ENCODE peak calls at places on chromosomes 13 and 19, in five cellular contexts. N, D, P, B and G are unnamed samples.
A peak's percentile ranks its signal among the peaks of the same experiment; 100 is the strongest.

GRCh38 chr19:51292971-51293370 is 18.5 kb upstream of the IGLON5 start:
- DNase-seq in N (no peak), D (no peak), P (no peak), B (no peak), G (no peak)

GRCh38 chr19:14440049-14440448 is 6.9 kb downstream of the PKN1 start:
- DNase-seq in N (no peak), D (peak; percentile 78), P (no peak), B (no peak), G (no peak)

GRCh38 chr19:16325671-16326400 is 1.2 kb downstream of the KLF2 start:
- DNase-seq in N (peak; percentile 15), D (peak; percentile 59), P (no peak), B (no peak), G (no peak)

GRCh38 chr13:113938716-113939115 is 35.2 kb downstream of the C13orf46 start:
- DNase-seq in N (no peak), D (no peak), P (no peak), B (no peak), G (no peak)

GRCh38 chr13:33560722-33561121 is 257.2 kb upstream of the RFC3 start:
- DNase-seq in N (no peak), D (no peak), P (no peak), B (no peak), G (no peak)

GRCh38 chr19:16068696-16069259 is 7.5 kb upstream of the TPM4 start:
- DNase-seq in N (no peak), D (no peak), P (no peak), B (no peak), G (peak; percentile 37)

GRCh38 chr19:36136975-36137686 is 2.7 kb upstream of the CAPNS1 start:
- DNase-seq in N (peak; percentile 96), D (no peak), P (peak; percentile 54), B (peak; percentile 63), G (peak; percentile 97)

GRCh38 chr13:109336730-109337129 is 449.7 kb downstream of the IRS2 start:
- DNase-seq in N (no peak), D (no peak), P (peak; percentile 97), B (peak; percentile 10), G (peak; percentile 85)

GRCh38 chr19:2887391-2887914 is 13.3 kb upstream of the ZNF57 start:
- DNase-seq in N (peak; percentile 13), D (no peak), P (peak; percentile 69), B (peak; percentile 47), G (peak; percentile 66)

GRCh38 chr19:29625316-29625715 is 19.2 kb downstream of the POP4 start:
- DNase-seq in N (no peak), D (no peak), P (no peak), B (no peak), G (no peak)

GRCh38 chr19:22286151-22286810 is at the start of gene ZNF729:
- DNase-seq in N (no peak), D (no peak), P (no peak), B (no peak), G (no peak)

GRCh38 chr13:90205081-90205480 is 1142.4 kb upstream of the MIR17HG start:
- DNase-seq in N (no peak), D (no peak), P (no peak), B (no peak), G (no peak)